ENCODE peak calls at places on chromosomes 3 and 15, in six cellular contexts. R is lung, M is NB4, C is Caco-2, U is dorsolateral prefrontal cortex, O is transverse colon. S is an unnamed sample.

GRCh38 chr15:82810061-82810862 is 834 bp downstream of the WHAMM start:
- DNase-seq in R (no peak), M (peak), C (peak), U (no peak), O (peak), S (no peak)

GRCh38 chr3:87867001-87867400 is 191.8 kb downstream of the CGGBP1 start:
- DNase-seq in R (no peak), M (no peak), C (no peak), U (no peak), O (no peak), S (no peak)

GRCh38 chr3:104359546-104359945 is 1007.2 kb upstream of the ALCAM start:
- DNase-seq in R (no peak), M (no peak), C (no peak), U (no peak), O (no peak), S (no peak)

GRCh38 chr3:75332784-75333183 is 331.3 kb upstream of the FRG2C start:
- DNase-seq in R (no peak), M (no peak), C (no peak), U (no peak), O (no peak), S (no peak)

GRCh38 chr3:138842483-138843188 is 7.9 kb upstream of the PIK3CB start:
- DNase-seq in R (no peak), M (peak), C (no peak), U (no peak), O (no peak), S (no peak)

GRCh38 chr3:191499307-191500125 is 38.6 kb downstream of the PYDC2 start:
- DNase-seq in R (no peak), M (peak), C (peak), U (peak), O (peak), S (no peak)

GRCh38 chr3:52233108-52233591 is 5.8 kb downstream of the TWF2 start:
- DNase-seq in R (no peak), M (no peak), C (no peak), U (no peak), O (no peak), S (no peak)

GRCh38 chr15:58724471-58724870 is 25.0 kb downstream of the ADAM10 start:
- DNase-seq in R (no peak), M (peak), C (no peak), U (no peak), O (no peak), S (no peak)

GRCh38 chr15:78075490-78076230 is 1.9 kb downstream of the TBC1D2B start:
- DNase-seq in R (peak), M (peak), C (no peak), U (no peak), O (peak), S (no peak)

GRCh38 chr3:96813820-96814580 is 394 bp upstream of the EPHA6 start:
- DNase-seq in R (no peak), M (no peak), C (peak), U (peak), O (peak), S (no peak)

GRCh38 chr3:29686889-29687592 is 406.2 kb downstream of the RBMS3 start:
- DNase-seq in R (no peak), M (no peak), C (no peak), U (no peak), O (no peak), S (no peak)

GRCh38 chr3:141070727-141071357 is 19.7 kb downstream of the SPSB4 start:
- DNase-seq in R (no peak), M (no peak), C (no peak), U (no peak), O (no peak), S (no peak)

GRCh38 chr3:107347717-107348116 is 29.5 kb upstream of the CCDC54 start:
- DNase-seq in R (no peak), M (no peak), C (no peak), U (no peak), O (no peak), S (no peak)

GRCh38 chr3:5840091-5840490 is 652.6 kb downstream of the EDEM1 start:
- DNase-seq in R (no peak), M (no peak), C (no peak), U (no peak), O (no peak), S (no peak)

GRCh38 chr3:4848176-4848575 is 131.1 kb upstream of the BHLHE40 start:
- DNase-seq in R (no peak), M (no peak), C (no peak), U (no peak), O (no peak), S (no peak)

GRCh38 chr3:128457918-128458317 is 8.8 kb downstream of the DNAJB8 start:
- DNase-seq in R (no peak), M (no peak), C (no peak), U (no peak), O (no peak), S (no peak)

GRCh38 chr3:18335202-18335601 is 89.9 kb downstream of the SATB1 start:
- DNase-seq in R (no peak), M (peak), C (no peak), U (no peak), O (no peak), S (no peak)

GRCh38 chr15:60137711-60138396 is 133.7 kb downstream of the FOXB1 start:
- DNase-seq in R (no peak), M (no peak), C (no peak), U (no peak), O (no peak), S (no peak)

GRCh38 chr3:71593106-71593505 is 9.6 kb upstream of the FOXP1 start:
- DNase-seq in R (no peak), M (no peak), C (no peak), U (no peak), O (no peak), S (no peak)

GRCh38 chr3:123424999-123425386 is 23.9 kb downstream of the ADCY5 start:
- DNase-seq in R (no peak), M (no peak), C (no peak), U (no peak), O (no peak), S (no peak)

GRCh38 chr3:179688847-179689246 is 36.0 kb downstream of the USP13 start:
- DNase-seq in R (no peak), M (no peak), C (no peak), U (no peak), O (no peak), S (no peak)

GRCh38 chr15:82093774-82094211 is 48.0 kb upstream of the MEX3B start:
- DNase-seq in R (no peak), M (peak), C (no peak), U (no peak), O (no peak), S (peak)

GRCh38 chr3:184765730-184766074 is 46.3 kb upstream of the VPS8 start:
- DNase-seq in R (no peak), M (peak), C (no peak), U (no peak), O (peak), S (no peak)

GRCh38 chr3:109045271-109046051 is 72.5 kb downstream of the MORC1 start:
- DNase-seq in R (no peak), M (no peak), C (no peak), U (no peak), O (no peak), S (no peak)

GRCh38 chr3:66809579-66809958 is 188.5 kb upstream of the KBTBD8 start:
- DNase-seq in R (no peak), M (peak), C (peak), U (no peak), O (no peak), S (no peak)

GRCh38 chr3:29240248-29240647 is 40.6 kb upstream of the RBMS3 start:
- DNase-seq in R (no peak), M (peak), C (no peak), U (no peak), O (no peak), S (no peak)

GRCh38 chr3:133988631-133989161 is 41.0 kb downstream of the SLCO2A1 start:
- DNase-seq in R (no peak), M (no peak), C (peak), U (no peak), O (no peak), S (no peak)

GRCh38 chr15:96054606-96055005 is 275.9 kb upstream of the NR2F2 start:
- DNase-seq in R (no peak), M (no peak), C (no peak), U (no peak), O (no peak), S (no peak)

GRCh38 chr3:12969487-12969886 is 103.7 kb downstream of the IQSEC1 start:
- DNase-seq in R (no peak), M (no peak), C (no peak), U (no peak), O (no peak), S (no peak)

GRCh38 chr3:65436580-65436979 is 602.1 kb downstream of the MAGI1 start:
- DNase-seq in R (no peak), M (peak), C (peak), U (no peak), O (no peak), S (no peak)

GRCh38 chr3:39344746-39345344 is 15.3 kb downstream of the CCR8 start:
- DNase-seq in R (no peak), M (no peak), C (no peak), U (no peak), O (no peak), S (no peak)

GRCh38 chr3:73069187-73069586 is 7.7 kb downstream of the EBLN2 start:
- DNase-seq in R (no peak), M (no peak), C (no peak), U (no peak), O (no peak), S (no peak)
- H3K4me3 ChIP-seq in R (no peak), M (no peak), C (no peak), U (no peak), O (no peak), S (no peak)

DNA sequence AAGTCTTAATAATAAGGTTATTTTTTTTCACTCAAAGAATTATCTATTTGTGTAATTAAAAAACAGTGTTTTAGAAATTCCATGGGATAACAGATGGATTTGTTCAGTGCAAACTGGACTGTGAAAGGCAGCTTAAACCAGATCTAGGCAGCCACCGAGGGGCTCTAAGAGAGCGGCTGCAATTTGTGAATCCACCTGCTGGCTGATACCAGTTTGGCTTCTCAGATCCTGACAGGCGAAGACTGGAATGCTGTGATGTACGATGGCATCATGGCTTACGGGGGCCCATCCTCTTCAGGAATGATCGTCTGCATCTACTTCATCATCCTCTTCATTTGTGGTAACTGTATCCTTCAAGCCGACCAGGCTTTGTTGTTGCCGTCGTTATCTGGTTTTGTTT is 119.6 kb downstream of the CHDH start:
- DNase-seq in R (no peak), M (no peak), C (no peak), U (no peak), O (no peak), S (no peak)
- TF ChIP-seq CTCF in R (no peak), M (no peak), C (no peak), U (no peak), O (no peak), S (no peak)

GRCh38 chr3:55756976-55757375 is 269.9 kb upstream of the WNT5A start:
- DNase-seq in R (no peak), M (no peak), C (no peak), U (no peak), O (no peak), S (no peak)
- H3K4me3 ChIP-seq in R (no peak), M (no peak), C (no peak), U (no peak), O (no peak), S (no peak)

GRCh38 chr3:195888311-195888761 is 20.0 kb downstream of the TNK2 start:
- DNase-seq in R (no peak), M (no peak), C (no peak), U (no peak), O (no peak), S (no peak)

GRCh38 chr3:195891431-195892104 is 16.8 kb downstream of the TNK2 start:
- DNase-seq in R (no peak), M (no peak), C (no peak), U (no peak), O (no peak), S (no peak)

GRCh38 chr3:195892105-195892354 is 16.3 kb downstream of the TNK2 start:
- DNase-seq in R (peak), M (no peak), C (no peak), U (no peak), O (no peak), S (no peak)

GRCh38 chr3:195888981-195889842 is 19.1 kb downstream of the TNK2 start:
- DNase-seq in R (no peak), M (no peak), C (no peak), U (no peak), O (no peak), S (no peak)

GRCh38 chr3:195889843-195890407 is 18.4 kb downstream of the TNK2 start:
- DNase-seq in R (no peak), M (no peak), C (no peak), U (no peak), O (no peak), S (no peak)
- TF ChIP-seq CTCF in R (no peak), M (no peak), C (no peak), U (no peak), O (no peak), S (no peak)

GRCh38 chr15:89731275-89731674 is 19.8 kb downstream of the MESP1 start:
- DNase-seq in R (no peak), M (no peak), C (no peak), U (no peak), O (no peak), S (no peak)
- H3K4me3 ChIP-seq in R (no peak), M (no peak), C (no peak), U (no peak), O (no peak), S (no peak)

GRCh38 chr3:150411971-150412370 is 3.9 kb downstream of the TSC22D2 start:
- DNase-seq in R (no peak), M (peak), C (no peak), U (no peak), O (no peak), S (no peak)

GRCh38 chr3:150409125-150409526 is 1.0 kb downstream of the TSC22D2 start:
- DNase-seq in R (no peak), M (no peak), C (peak), U (peak), O (no peak), S (no peak)

GRCh38 chr3:150409527-150410310 is 1.6 kb downstream of the TSC22D2 start:
- DNase-seq in R (peak), M (peak), C (peak), U (peak), O (peak), S (no peak)

GRCh38 chr3:150411106-150411460 is 3.0 kb downstream of the TSC22D2 start:
- DNase-seq in R (no peak), M (no peak), C (no peak), U (no peak), O (no peak), S (no peak)

GRCh38 chr3:150410311-150411105 is 2.4 kb downstream of the TSC22D2 start:
- DNase-seq in R (peak), M (peak), C (peak), U (peak), O (peak), S (no peak)
- TF ChIP-seq CTCF in R (no peak), M (no peak), C (no peak), U (no peak), O (no peak), S (peak)

GRCh38 chr3:43892535-43892934 is 201.8 kb downstream of the ABHD5 start:
- DNase-seq in R (no peak), M (peak), C (no peak), U (no peak), O (no peak), S (no peak)

GRCh38 chr3:43892061-43892460 is 201.3 kb downstream of the ABHD5 start:
- DNase-seq in R (no peak), M (no peak), C (no peak), U (no peak), O (no peak), S (no peak)

GRCh38 chr3:43895573-43895972 is 204.8 kb downstream of the ABHD5 start:
- DNase-seq in R (no peak), M (no peak), C (no peak), U (no peak), O (no peak), S (no peak)

GRCh38 chr3:43893721-43894120 is 203.0 kb downstream of the ABHD5 start:
- DNase-seq in R (no peak), M (no peak), C (no peak), U (no peak), O (no peak), S (no peak)

GRCh38 chr3:43894176-43895049 is 203.7 kb downstream of the ABHD5 start:
- DNase-seq in R (no peak), M (peak), C (peak), U (peak), O (peak), S (no peak)
- H3K4me3 ChIP-seq in R (peak), M (no peak), C (peak), U (peak), O (peak), S (peak)

GRCh38 chr3:153166206-153166605 is 4.2 kb downstream of the RAP2B start:
- DNase-seq in R (no peak), M (peak), C (no peak), U (no peak), O (no peak), S (no peak)

GRCh38 chr3:153162513-153163348 is 705 bp downstream of the RAP2B start:
- DNase-seq in R (peak), M (peak), C (peak), U (no peak), O (peak), S (no peak)

GRCh38 chr3:153163349-153164008 is 1.5 kb downstream of the RAP2B start:
- DNase-seq in R (peak), M (peak), C (no peak), U (no peak), O (no peak), S (no peak)

GRCh38 chr3:153164009-153164550 is 2.1 kb downstream of the RAP2B start:
- DNase-seq in R (no peak), M (no peak), C (no peak), U (no peak), O (no peak), S (no peak)

DNA sequence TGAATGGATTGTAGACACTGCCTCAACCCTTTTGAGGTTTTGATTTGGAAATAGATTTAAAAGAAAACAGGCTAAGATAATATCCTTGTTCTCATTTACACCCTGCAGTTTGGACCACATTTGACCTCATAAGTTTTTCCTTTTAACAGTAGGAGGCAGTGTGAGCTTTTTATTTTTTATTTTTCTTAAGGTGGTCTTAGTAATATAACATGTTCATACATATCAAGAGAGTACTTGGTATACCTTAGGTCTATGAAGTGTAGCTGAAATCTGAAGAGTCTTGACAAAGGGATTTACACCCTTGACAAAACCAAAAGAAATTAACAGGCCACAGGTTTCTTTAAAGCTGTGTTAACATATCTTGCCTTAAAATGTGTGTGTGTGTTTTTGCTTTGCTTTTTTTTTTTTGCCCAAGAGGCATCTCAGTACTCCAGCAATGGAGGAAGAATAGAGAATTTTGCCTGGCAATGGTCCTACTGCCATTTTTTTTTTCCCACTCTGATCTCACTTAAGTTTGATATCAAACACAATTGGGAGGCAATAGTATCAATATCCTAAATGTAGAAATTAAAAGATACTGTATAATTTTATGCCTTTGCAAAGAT is 3.3 kb downstream of the RAP2B start:
- DNase-seq in R (no peak), M (peak), C (no peak), U (no peak), O (no peak), S (no peak)
- TF ChIP-seq CTCF in R (no peak), M (no peak), C (no peak), U (no peak), O (peak), S (no peak)